ENCODE peak calls at places on chromosomes 5 and 9, in seven cellular contexts. Y is astrocyte of the spinal cord, B is endothelial cell, C is IMR-90, J is cardiac fibroblast, F is heart right ventricle, R is type B pancreatic cell. Z is an unnamed sample.

GRCh38 chr9:94014066-94014654 is 59.0 kb upstream of the BARX1 start:
- DNase-seq in C (peak; percentile 49), F (no peak), Y (peak; percentile 55), J (peak; percentile 66), B (peak; percentile 22), R (no peak), Z (no peak)

GRCh38 chr9:27151693-27152397 is 42.8 kb downstream of the TEK start:
- DNase-seq in C (peak; percentile 53), J (peak; percentile 85), F (no peak), Y (peak; percentile 47), B (no peak), R (no peak), Z (no peak)

GRCh38 chr9:96217756-96218693 is 84.0 kb downstream of the HSD17B3 start:
- DNase-seq in Y (peak; percentile 59), F (peak; percentile 82), R (peak; percentile 93), C (peak; percentile 30), J (peak; percentile 75), B (peak; percentile 90), Z (peak; percentile 92)

GRCh38 chr5:142095035-142095434 is 13.5 kb upstream of the NDFIP1 start:
- DNase-seq in B (no peak), J (no peak), R (no peak), F (no peak), Y (no peak), C (no peak), Z (no peak)

GRCh38 chr5:86175224-86175623 is 442.5 kb upstream of the COX7C start:
- DNase-seq in R (no peak), Y (no peak), F (no peak), B (no peak), C (no peak), J (no peak), Z (no peak)

GRCh38 chr9:127193483-127193882 is 71.0 kb upstream of the ANGPTL2 start:
- DNase-seq in B (no peak), R (no peak), Y (no peak), J (no peak), C (no peak), F (no peak), Z (no peak)

GRCh38 chr5:125554355-125554754 is 807.9 kb upstream of the ZNF608 start:
- DNase-seq in R (no peak), C (no peak), B (no peak), Y (no peak), J (no peak), F (no peak), Z (no peak)

GRCh38 chr9:33155393-33155792 is 11.7 kb downstream of the B4GALT1 start:
- DNase-seq in J (no peak), B (no peak), R (no peak), Y (no peak), F (no peak), C (no peak), Z (no peak)

GRCh38 chr5:82918311-82919031 is 158.7 kb downstream of the TMEM167A start:
- DNase-seq in B (no peak), J (no peak), Y (no peak), F (no peak), R (no peak), C (no peak), Z (no peak)

GRCh38 chr5:35924122-35924949 is 14.1 kb downstream of the CAPSL start:
- DNase-seq in B (no peak), F (no peak), Y (peak; percentile 85), J (peak; percentile 49), C (peak; percentile 85), R (no peak), Z (no peak)

GRCh38 chr9:77456829-77457437 is 191.2 kb downstream of the GNA14 start:
- DNase-seq in B (peak; percentile 89), R (peak; percentile 80), C (peak; percentile 91), Y (peak; percentile 94), F (peak; percentile 80), J (peak; percentile 92), Z (peak; percentile 93)

GRCh38 chr9:77454668-77455067 is 193.5 kb downstream of the GNA14 start:
- DNase-seq in F (no peak), R (no peak), C (peak; percentile 64), J (no peak), B (no peak), Y (peak; percentile 95), Z (no peak)

GRCh38 chr9:77457916-77458592 is 190.1 kb downstream of the GNA14 start:
- DNase-seq in F (no peak), C (peak; percentile 60), Y (peak; percentile 72), B (peak; percentile 71), J (peak; percentile 74), R (no peak), Z (no peak)

GRCh38 chr9:77453857-77454647 is 194.1 kb downstream of the GNA14 start:
- DNase-seq in Y (no peak), J (no peak), B (no peak), F (no peak), R (no peak), C (no peak), Z (no peak)

DNA sequence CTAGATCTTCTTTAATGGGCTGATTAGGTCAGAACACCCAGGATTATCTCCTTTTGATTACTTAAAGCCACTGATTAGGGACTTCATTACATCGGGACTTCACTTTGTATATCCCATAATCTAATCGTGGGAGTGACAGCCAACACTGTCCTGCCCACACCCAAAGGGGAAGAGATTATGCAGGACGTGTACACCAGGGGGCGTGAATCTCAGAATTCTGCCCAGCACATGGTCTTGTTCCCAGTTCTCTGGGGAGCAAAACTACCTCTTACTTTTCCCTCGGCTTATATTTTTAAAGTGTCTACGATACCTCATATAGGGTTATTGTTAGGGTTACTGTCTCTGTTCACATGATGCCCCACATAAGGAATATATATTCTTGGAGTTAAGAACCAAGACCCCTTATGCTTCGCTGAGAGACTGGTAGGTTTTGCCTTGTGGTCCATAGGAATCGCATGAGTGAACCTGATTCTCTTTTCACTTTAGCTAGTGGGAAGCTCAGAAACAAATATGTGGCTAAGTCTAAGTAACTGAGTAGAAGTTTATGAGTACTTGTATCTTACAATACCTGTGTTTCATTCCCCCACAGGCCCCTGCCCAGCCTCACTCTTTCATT is 192.7 kb downstream of the GNA14 start:
- DNase-seq in J (no peak), C (no peak), F (no peak), B (peak; percentile 45), Y (no peak), R (no peak), Z (no peak)
- TF ChIP-seq CTCF in J (peak; percentile 50), C (peak; percentile 35), F (peak; percentile 43), B (peak; percentile 61), Y (peak; percentile 27), R (peak; percentile 67), Z (peak; percentile 24)

DNA sequence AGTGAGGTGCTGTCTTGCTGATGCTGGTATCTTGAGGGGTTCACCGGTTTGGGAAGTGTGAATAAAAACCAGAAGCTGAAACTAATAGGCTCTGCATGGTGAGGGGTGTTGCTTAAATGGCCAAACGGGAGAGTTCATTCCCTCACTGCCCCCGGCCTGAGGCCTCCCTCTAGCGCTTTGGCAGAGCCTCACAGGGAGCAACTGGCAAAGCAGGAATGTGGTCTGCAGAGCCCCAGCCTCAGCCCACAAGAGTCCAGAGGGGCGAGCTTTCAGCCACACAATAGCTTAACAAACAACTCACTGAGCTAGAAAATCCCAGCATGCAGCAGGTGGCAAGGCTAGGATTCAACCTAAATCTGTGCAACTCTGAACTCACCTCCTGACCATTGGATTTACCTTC is 234.8 kb downstream of the MED10 start:
- DNase-seq in Y (no peak), C (no peak), J (no peak), B (no peak), F (no peak), R (no peak), Z (no peak)
- TF ChIP-seq CTCF in Y (no peak), C (no peak), J (no peak), B (no peak), F (no peak), R (no peak), Z (no peak)

DNA sequence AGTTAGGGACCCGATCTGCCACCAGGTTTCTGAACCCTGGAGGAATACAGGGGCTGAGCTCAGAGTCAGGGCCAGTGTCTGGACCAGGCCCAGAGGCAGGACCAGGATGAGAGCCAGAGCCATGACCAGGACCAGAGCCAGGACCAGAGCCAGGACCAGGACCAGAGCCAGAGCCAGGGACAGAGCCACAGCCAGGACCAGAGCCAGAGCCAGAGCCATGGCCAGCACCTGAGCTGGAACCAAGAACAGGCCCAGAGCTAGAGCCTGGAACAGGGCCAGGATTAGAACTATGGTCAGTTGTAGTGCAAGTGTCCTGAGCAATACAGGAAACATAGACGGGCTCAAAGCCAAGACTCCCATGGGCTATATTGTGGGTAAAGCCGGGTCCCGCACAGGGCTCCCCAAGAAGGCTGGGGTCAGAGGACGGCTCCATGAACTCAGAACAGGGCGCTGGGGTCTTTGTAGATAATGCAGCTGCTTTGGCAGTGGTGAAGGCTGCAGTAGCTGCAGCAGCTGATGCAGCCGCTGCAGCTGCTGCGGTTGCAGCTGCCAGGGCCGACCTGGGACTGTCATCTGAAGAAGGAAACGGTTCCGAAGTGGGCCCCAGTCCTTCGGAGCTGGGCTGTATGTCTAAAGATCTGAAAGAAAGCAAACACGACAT is 568 bp downstream of the SPAG8 start:
- DNase-seq in Y (no peak), C (no peak), J (peak; percentile 49), R (no peak), F (peak; percentile 39), B (no peak), Z (no peak)
- TF ChIP-seq CTCF in Y (no peak), C (no peak), J (no peak), R (no peak), F (no peak), B (no peak), Z (no peak)

GRCh38 chr5:177590406-177590805 is 1.6 kb upstream of the TMED9 start:
- DNase-seq in F (no peak), C (no peak), Y (no peak), J (no peak), R (no peak), B (no peak), Z (no peak)

GRCh38 chr5:177592905-177593304 is 902 bp downstream of the TMED9 start:
- DNase-seq in R (no peak), J (no peak), B (no peak), C (no peak), Y (no peak), F (no peak), Z (no peak)

GRCh38 chr5:177593511-177593910 is 1.5 kb downstream of the TMED9 start:
- DNase-seq in Y (no peak), R (no peak), J (no peak), F (no peak), B (no peak), C (no peak), Z (no peak)

GRCh38 chr5:177591690-177592009 is 353 bp upstream of the TMED9 start:
- DNase-seq in C (no peak), J (no peak), R (no peak), Y (no peak), F (no peak), B (no peak), Z (no peak)

DNA sequence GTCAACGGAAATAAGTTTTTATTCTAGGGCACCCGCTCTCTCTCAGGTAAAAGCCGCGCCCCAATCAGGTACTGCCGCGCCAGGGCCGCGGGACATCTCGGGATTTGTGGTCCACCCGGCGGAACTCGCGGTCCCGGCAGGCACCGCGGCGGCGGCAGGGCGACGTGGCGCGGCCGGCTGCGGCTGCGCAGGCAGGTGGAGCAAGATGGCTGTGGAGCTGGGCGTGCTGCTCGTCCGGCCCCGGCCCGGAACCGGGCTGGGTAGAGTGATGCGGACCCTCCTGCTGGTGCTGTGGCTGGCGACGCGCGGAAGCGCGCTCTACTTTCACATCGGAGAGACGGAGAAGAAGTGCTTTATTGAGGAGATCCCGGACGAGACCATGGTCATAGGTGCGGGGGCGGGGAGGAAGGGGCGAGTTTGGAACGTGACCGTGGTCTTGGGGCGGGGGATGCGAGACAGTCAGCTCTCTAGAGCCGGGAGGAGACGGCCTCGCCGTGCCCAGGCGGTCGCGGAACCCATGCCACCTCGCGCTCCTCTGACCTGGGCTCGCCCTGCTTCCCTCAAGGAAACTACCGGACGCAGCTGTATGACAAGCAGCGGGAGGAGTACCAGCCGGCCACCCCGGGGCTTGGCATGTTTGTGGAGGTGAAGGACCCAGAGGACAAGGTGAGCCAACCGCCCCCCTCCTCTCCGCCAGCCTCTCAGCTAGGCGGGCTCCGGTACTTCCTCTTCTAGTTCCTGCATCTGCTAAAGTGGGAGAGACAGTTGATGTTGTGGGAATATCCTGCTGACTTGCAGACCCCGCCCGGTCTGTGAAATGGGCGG is at the start of gene TMED9:
- DNase-seq in Y (peak; percentile 75), J (peak; percentile 80), F (peak; percentile 86), C (peak; percentile 82), B (peak; percentile 91), R (peak; percentile 93), Z (peak; percentile 95)
- TF ChIP-seq CTCF in Y (no peak), J (no peak), F (peak; percentile 6), C (no peak), B (no peak), R (no peak), Z (peak; percentile 11)